ENCODE peak calls at places on chromosomes 11 and 22, in ten cellular contexts. Q, S, D, N, K, Z, U, A, E and G are unnamed samples.

GRCh38 chr11:67303132-67303988 is at the start of gene SSH3:
- DNase-seq in U (peak; percentile 54), E (peak; percentile 25), A (peak; percentile 92), N (peak; percentile 91), Z (peak; percentile 79), D (no peak), Q (peak; percentile 58), S (peak; percentile 80), K (no peak), G (peak; percentile 54)

GRCh38 chr22:22721681-22722309 is 77.4 kb downstream of the GGTLC2 start:
- DNase-seq in U (peak; percentile 39), S (no peak), Q (peak; percentile 46), D (no peak), E (peak; percentile 66), K (no peak), N (no peak), A (no peak), Z (no peak), G (peak; percentile 80)

GRCh38 chr11:73271936-73272679 is at the start of gene P2RY6:
- DNase-seq in Z (no peak), N (no peak), E (peak; percentile 98), K (no peak), Q (peak; percentile 59), U (peak; percentile 20), A (peak; percentile 28), S (peak; percentile 73), D (no peak), G (peak; percentile 37)

GRCh38 chr11:61601512-61601911 is 20.6 kb upstream of the SYT7 start:
- DNase-seq in E (no peak), K (no peak), Z (no peak), A (no peak), D (no peak), N (no peak), S (no peak), U (no peak), Q (no peak), G (no peak)

GRCh38 chr22:50250555-50251471 is at the start of gene HDAC10:
- DNase-seq in U (peak; percentile 78), E (peak; percentile 91), D (no peak), N (peak; percentile 85), A (peak; percentile 94), K (no peak), S (no peak), Q (peak; percentile 75), Z (no peak), G (peak; percentile 82)

GRCh38 chr11:14357843-14358728 is 897 bp downstream of the RRAS2 start:
- DNase-seq in Z (peak; percentile 78), A (peak; percentile 91), Q (peak; percentile 74), U (peak; percentile 67), D (no peak), K (peak; percentile 20), S (peak; percentile 79), E (peak; percentile 44), N (peak; percentile 69), G (peak; percentile 68)

GRCh38 chr22:45828836-45829235 is 148.1 kb downstream of the WNT7B start:
- DNase-seq in K (no peak), D (no peak), Z (no peak), E (no peak), N (no peak), A (no peak), U (no peak), S (no peak), Q (peak; percentile 65), G (peak; percentile 37)

GRCh38 chr11:134471341-134472187 is 59.5 kb upstream of the B3GAT1 start:
- DNase-seq in N (no peak), K (no peak), S (peak; percentile 62), E (no peak), Q (no peak), U (no peak), Z (no peak), D (no peak), A (no peak), G (no peak)

GRCh38 chr11:133990501-133990900 is 33.7 kb upstream of the IGSF9B start:
- DNase-seq in Z (no peak), S (no peak), E (no peak), U (no peak), K (no peak), D (no peak), A (no peak), Q (no peak), N (no peak), G (no peak)

GRCh38 chr11:35364101-35364780 is 55.1 kb downstream of the SLC1A2 start:
- DNase-seq in D (peak; percentile 74), Q (peak; percentile 94), K (peak; percentile 85), S (peak; percentile 83), U (peak; percentile 90), N (peak; percentile 68), A (no peak), E (no peak), Z (peak; percentile 88), G (peak; percentile 92)

GRCh38 chr22:42879371-42880021 is 22.4 kb upstream of the ARFGAP3 start:
- DNase-seq in E (no peak), N (peak; percentile 48), U (no peak), S (no peak), A (no peak), Q (no peak), D (no peak), K (no peak), Z (no peak), G (no peak)

GRCh38 chr11:1743587-1744136 is 6.7 kb downstream of the IFITM10 start:
- DNase-seq in Z (no peak), N (no peak), A (no peak), E (no peak), S (peak; percentile 68), D (no peak), U (no peak), Q (no peak), K (no peak), G (no peak)

GRCh38 chr22:30201970-30202369 is 44.6 kb downstream of the LIF start:
- DNase-seq in K (no peak), N (no peak), D (no peak), Z (no peak), Q (peak; percentile 87), U (peak; percentile 79), A (no peak), S (no peak), E (no peak), G (peak; percentile 94)

GRCh38 chr22:50606561-50607365 is 6.2 kb downstream of the MAPK8IP2 start:
- DNase-seq in A (no peak), N (no peak), U (no peak), E (no peak), Q (no peak), Z (no peak), S (no peak), K (no peak), D (no peak), G (no peak)

GRCh38 chr11:123055132-123055924 is 6.6 kb downstream of the HSPA8 start:
- DNase-seq in Q (no peak), S (no peak), K (no peak), D (no peak), U (no peak), E (peak; percentile 66), A (no peak), Z (no peak), N (no peak), G (no peak)

GRCh38 chr11:74142624-74143023 is 28.2 kb downstream of the C2CD3 start:
- DNase-seq in D (no peak), E (no peak), A (no peak), N (no peak), K (no peak), U (peak; percentile 40), Z (no peak), Q (peak; percentile 79), S (no peak), G (peak; percentile 50)

GRCh38 chr11:24233041-24233440 is 263.8 kb upstream of the LUZP2 start:
- DNase-seq in N (no peak), Q (peak; percentile 34), D (no peak), K (no peak), S (no peak), E (no peak), A (no peak), Z (no peak), U (no peak), G (peak; percentile 33)

DNA sequence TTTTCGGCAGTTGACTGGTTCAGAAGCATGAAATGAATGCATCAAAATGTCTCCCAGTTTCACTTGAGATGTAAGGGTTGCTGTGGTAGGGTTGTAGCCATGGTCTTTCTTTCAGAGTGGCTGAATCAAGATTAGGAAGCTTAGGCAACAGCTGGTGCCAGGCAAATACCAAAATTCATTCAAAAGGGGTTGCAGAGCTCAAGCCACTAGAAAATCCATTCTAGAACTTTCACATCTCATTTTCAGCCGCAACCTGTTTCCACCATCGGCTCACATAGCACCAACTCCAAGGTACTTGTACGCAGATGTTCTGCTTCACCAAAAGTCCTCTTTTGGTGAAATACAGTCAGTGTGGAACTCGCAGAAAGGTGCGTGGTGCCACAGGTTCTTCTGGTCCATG is 40.5 kb upstream of the STK33 start:
- DNase-seq in S (no peak), U (no peak), K (no peak), N (no peak), Z (no peak), D (no peak), A (no peak), Q (no peak), E (no peak), G (no peak)
- H3K4me3 ChIP-seq in S (no peak overlapping the region), U (no peak overlapping the region), K (no peak overlapping the region), N (no peak overlapping the region), Z (no peak overlapping the region), D (no peak overlapping the region), A (no peak overlapping the region), Q (no peak overlapping the region), E (no peak overlapping the region), G (no peak overlapping the region)

GRCh38 chr11:80778432-80778831 is 1337.6 kb upstream of the TENM4 start:
- DNase-seq in U (no peak), Q (no peak), A (no peak), D (no peak), Z (no peak), N (no peak), S (no peak), K (no peak), E (no peak), G (no peak)

DNA sequence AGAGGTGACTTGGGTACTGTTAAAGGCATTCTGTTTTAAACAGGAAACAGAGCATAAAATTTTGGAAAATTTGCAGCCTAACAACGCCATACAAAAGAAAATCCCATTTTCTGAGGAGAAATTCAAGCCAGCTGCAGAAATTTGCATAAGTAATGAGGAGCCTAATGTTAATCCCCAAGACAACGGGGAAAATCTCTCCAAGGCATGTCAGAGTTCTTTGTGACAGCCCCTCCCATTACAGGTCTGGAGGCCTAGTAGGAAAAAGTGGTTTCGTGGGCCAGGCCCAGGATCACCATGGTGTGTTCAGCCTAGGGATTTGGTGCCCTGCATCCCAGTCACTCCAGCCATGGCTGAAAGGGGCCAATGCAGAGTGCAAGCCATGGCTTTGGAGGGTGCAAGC is 1333.1 kb upstream of the TENM4 start:
- DNase-seq in U (no peak), D (no peak), E (no peak), S (no peak), A (no peak), Q (no peak), N (no peak), K (no peak), Z (no peak), G (no peak)
- TF ChIP-seq CTCF in U (no peak), D (no peak), E (no peak), S (no peak), A (no peak), Q (no peak), N (no peak), K (no peak), Z (no peak), G (no peak)

GRCh38 chr11:77449060-77449521 is 24.8 kb downstream of the PAK1 start:
- DNase-seq in S (no peak), N (no peak), D (no peak), U (no peak), K (no peak), Q (no peak), Z (no peak), E (peak; percentile 89), A (peak; percentile 72), G (no peak)
- H3K4me3 ChIP-seq in S (no peak overlapping the region), N (no peak overlapping the region), D (no peak overlapping the region), U (no peak overlapping the region), K (no peak overlapping the region), Q (no peak overlapping the region), Z (no peak overlapping the region), E (no peak overlapping the region), A (peak overlapping the region; percentile 2), G (no peak overlapping the region)

GRCh38 chr22:32389685-32390084 is 22.4 kb downstream of the RTCB start:
- DNase-seq in U (peak; percentile 15), S (no peak), Q (no peak), N (no peak), D (no peak), K (no peak), E (peak; percentile 40), A (peak; percentile 74), Z (no peak), G (peak; percentile 44)
- TF ChIP-seq CTCF in U (peak; percentile 65), S (no peak), Q (peak; percentile 35), N (peak; percentile 9), D (peak; percentile 51), K (peak; percentile 63), E (peak; percentile 57), A (peak; percentile 70), Z (peak; percentile 13), G (peak; percentile 71)